ENCODE peak calls at places on chromosomes 3 and 15, in eight cellular contexts. T is neural progenitor cell, O is PC-3, A is mammary epithelial cell, M is HCT116, S is GM23338, Z is fibroblast of lung, D is astrocyte. P is an unnamed sample.

GRCh38 chr3:4741404-4742307 is 237.6 kb upstream of the BHLHE40 start:
- DNase-seq in D (peak), M (peak), Z (peak), T (no peak), A (peak), O (peak), S (no peak), P (no peak)

GRCh38 chr3:76859596-76859995 is 180.3 kb upstream of the ROBO2 start:
- DNase-seq in S (no peak), O (no peak), M (no peak), A (no peak), T (no peak), D (no peak), Z (no peak), P (peak)

GRCh38 chr3:133167340-133168024 is 129.3 kb downstream of the TMEM108 start:
- DNase-seq in Z (no peak), A (no peak), D (no peak), M (no peak), O (no peak), S (no peak), T (no peak), P (no peak)

GRCh38 chr3:66957357-66957756 is 40.8 kb upstream of the KBTBD8 start:
- DNase-seq in O (no peak), S (no peak), Z (no peak), A (no peak), M (no peak), T (no peak), D (no peak), P (no peak)

GRCh38 chr15:91456251-91456718 is 356.2 kb downstream of the SV2B start:
- DNase-seq in M (no peak), A (peak), S (no peak), Z (peak), D (peak), T (no peak), O (peak), P (peak)

GRCh38 chr3:72617420-72618024 is 230.7 kb downstream of the SHQ1 start:
- DNase-seq in T (no peak), M (no peak), O (no peak), D (no peak), Z (no peak), A (no peak), S (no peak), P (no peak)

GRCh38 chr3:74546426-74546825 is 68.0 kb downstream of the CNTN3 start:
- DNase-seq in A (peak), Z (peak), S (no peak), D (peak), M (no peak), T (no peak), O (no peak), P (no peak)

GRCh38 chr3:133992385-133992784 is 37.3 kb downstream of the SLCO2A1 start:
- DNase-seq in S (no peak), O (no peak), D (no peak), Z (no peak), T (no peak), A (no peak), M (no peak), P (no peak)

GRCh38 chr15:72179950-72180581 is 17.5 kb downstream of the GRAMD2A start:
- DNase-seq in S (peak), A (no peak), Z (no peak), M (no peak), D (no peak), O (no peak), T (peak), P (no peak)

GRCh38 chr3:50286322-50287227 is 5.7 kb downstream of the IFRD2 start:
- DNase-seq in M (no peak), D (no peak), O (no peak), A (no peak), S (no peak), Z (no peak), T (no peak), P (no peak)

GRCh38 chr3:147409143-147410121 is at the start of gene ZIC1:
- DNase-seq in Z (peak), M (no peak), A (no peak), O (no peak), S (peak), T (peak), D (peak), P (no peak)

GRCh38 chr15:26355671-26356070 is 417.2 kb downstream of the GABRB3 start:
- DNase-seq in D (no peak), S (peak), O (no peak), M (no peak), Z (no peak), T (no peak), A (no peak), P (no peak)

GRCh38 chr3:180180795-180181194 is 144.1 kb upstream of the PEX5L start:
- DNase-seq in Z (peak), T (no peak), O (no peak), A (peak), S (no peak), D (peak), M (no peak), P (no peak)

GRCh38 chr3:4575413-4575812 is 82.3 kb downstream of the ITPR1 start:
- DNase-seq in A (peak), Z (no peak), O (peak), T (no peak), S (no peak), M (no peak), D (no peak), P (no peak)

GRCh38 chr3:62874398-62875102 is 666 bp downstream of the CADPS start:
- DNase-seq in D (no peak), M (no peak), O (no peak), S (peak), A (no peak), T (peak), Z (no peak), P (no peak)
- TF ChIP-seq EZH2 in D (no peak), M (no peak), O (no peak), S (no peak), A (peak), T (no peak), Z (no peak), P (peak)

DNA sequence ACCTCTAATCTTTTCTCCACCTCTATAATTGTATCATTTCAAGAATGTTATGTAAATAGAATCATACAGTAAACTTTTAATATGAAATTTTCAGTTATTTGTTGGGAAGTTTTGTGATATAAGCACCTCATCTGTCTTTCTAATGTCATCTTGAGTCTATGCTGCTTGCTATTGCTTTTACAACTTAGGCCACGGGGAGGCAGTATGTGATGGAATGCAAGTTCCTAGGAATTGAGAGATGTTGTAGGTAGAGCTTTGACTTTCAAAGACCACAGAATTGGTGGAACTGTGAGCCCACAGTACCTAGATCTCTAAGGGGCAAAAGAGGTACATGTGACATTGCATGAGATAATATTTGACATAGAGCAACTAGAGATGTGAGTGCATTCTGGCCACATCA is 328.3 kb downstream of the MFSD1 start:
- DNase-seq in Z (peak), A (no peak), D (no peak), O (peak), S (peak), M (peak), T (peak), P (peak)
- TF ChIP-seq CTCF in Z (peak), A (peak), D (no peak), O (peak), S (peak), M (peak), T (peak), P (peak)

GRCh38 chr3:9703736-9704342 is at the start of gene CPNE9:
- DNase-seq in M (no peak), O (no peak), Z (no peak), D (no peak), A (no peak), T (peak), S (peak), P (no peak)

GRCh38 chr3:9701006-9701405 is 2.6 kb upstream of the CPNE9 start:
- DNase-seq in T (no peak), O (no peak), Z (no peak), D (no peak), S (no peak), A (peak), M (no peak), P (no peak)

GRCh38 chr3:9701711-9702110 is 1.9 kb upstream of the CPNE9 start:
- DNase-seq in A (no peak), S (no peak), D (no peak), M (no peak), O (no peak), T (no peak), Z (no peak), P (no peak)

GRCh38 chr3:9703240-9703639 is 393 bp upstream of the CPNE9 start:
- DNase-seq in A (no peak), Z (no peak), M (no peak), D (no peak), O (no peak), S (no peak), T (no peak), P (no peak)

DNA sequence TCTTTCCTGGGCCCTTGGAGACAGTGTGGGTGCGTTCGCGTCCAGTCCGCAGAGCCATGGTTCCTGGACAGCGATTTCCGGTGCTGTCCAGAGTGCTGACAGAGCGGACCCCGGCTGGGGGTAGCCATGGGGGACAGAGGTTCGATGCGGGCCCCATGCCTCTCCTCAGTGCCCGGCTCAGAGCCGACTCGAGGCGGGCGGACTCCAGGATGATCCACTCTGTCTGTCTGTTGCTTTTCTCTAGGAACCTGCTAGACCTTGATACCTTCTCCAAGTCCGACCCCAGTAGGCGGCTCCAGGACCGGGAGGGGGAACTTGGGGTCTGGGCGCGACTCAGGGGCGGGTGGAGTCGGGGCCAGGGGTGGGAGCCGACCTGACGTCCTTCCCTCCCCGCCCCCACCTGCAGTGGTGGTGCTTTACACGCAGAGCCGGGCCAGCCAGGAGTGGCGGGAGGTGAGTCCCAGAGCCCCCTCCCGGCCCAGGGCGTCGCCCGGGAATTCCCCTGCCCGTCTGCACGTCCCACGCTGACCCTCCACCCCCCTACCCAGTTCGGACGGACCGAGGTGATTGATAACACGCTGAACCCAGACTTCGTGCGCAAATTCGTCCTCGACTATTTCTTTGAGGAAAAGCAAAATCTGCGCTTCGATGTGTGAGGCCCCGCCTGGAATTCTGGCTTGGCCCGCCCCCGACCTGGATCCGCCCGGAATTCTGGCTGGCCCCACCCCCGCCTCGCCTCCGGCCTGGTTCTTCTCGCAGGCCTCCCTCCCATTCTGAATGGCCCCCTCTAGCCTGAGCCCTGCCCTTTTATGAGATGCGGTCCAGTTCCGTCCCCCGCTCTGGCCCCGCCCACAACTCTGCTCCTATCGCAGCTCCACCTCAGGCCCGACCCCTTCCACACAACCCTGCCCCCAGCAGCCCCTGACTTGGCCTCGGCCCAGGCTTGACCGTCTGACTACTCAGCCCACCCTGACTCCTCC is 1.0 kb downstream of the CPNE9 start:
- DNase-seq in Z (peak), T (peak), O (peak), S (peak), D (no peak), A (no peak), M (no peak), P (peak)
- TF ChIP-seq EZH2 in Z (peak), T (peak), O (peak), S (no peak), D (no peak), A (no peak), M (no peak), P (peak)

GRCh38 chr3:177379045-177379444 is 181.8 kb upstream of the TBL1XR1 start:
- DNase-seq in O (peak), A (no peak), Z (no peak), D (no peak), M (no peak), T (no peak), S (peak), P (no peak)
- TF ChIP-seq CTCF in O (peak), A (no peak), Z (no peak), D (no peak), M (peak), T (no peak), S (peak), P (no peak)